ENCODE peak calls at places on chromosomes 6 and 20, in ten cellular contexts. U, M, L, I, W, D, R, N, V and T are unnamed samples.

GRCh38 chr6:76984572-76984971 is 478.7 kb downstream of the HTR1B start:
- DNase-seq in I (no peak), W (no peak), U (no peak), R (no peak), V (no peak), M (no peak), L (peak), D (no peak), N (peak), T (no peak)

GRCh38 chr6:138341176-138341575 is 36.5 kb upstream of the SMIM28 start:
- DNase-seq in W (no peak), D (no peak), U (no peak), R (no peak), I (no peak), V (no peak), M (no peak), N (no peak), L (no peak), T (no peak)

GRCh38 chr6:90315354-90315960 is 18.8 kb upstream of the BACH2 start:
- DNase-seq in D (no peak), N (no peak), I (no peak), U (no peak), R (no peak), L (no peak), W (peak), M (no peak), V (no peak), T (no peak)

GRCh38 chr6:134534708-134535149 is 216.8 kb upstream of the SGK1 start:
- DNase-seq in U (no peak), N (peak), I (no peak), M (no peak), R (no peak), V (no peak), D (no peak), L (peak), W (no peak), T (no peak)

GRCh38 chr6:38673397-38674165 is 29.4 kb downstream of the GLO1 start:
- DNase-seq in D (no peak), L (no peak), W (no peak), U (no peak), R (no peak), N (no peak), V (no peak), M (no peak), I (no peak), T (no peak)

GRCh38 chr6:107314644-107315043 is 144.7 kb downstream of the PDSS2 start:
- DNase-seq in I (no peak), M (no peak), L (no peak), N (no peak), U (no peak), W (no peak), D (no peak), R (no peak), V (no peak), T (no peak)

GRCh38 chr6:35396991-35397390 is 54.6 kb downstream of the PPARD start:
- DNase-seq in W (no peak), V (no peak), N (peak), R (peak), I (no peak), U (no peak), L (peak), M (no peak), D (no peak), T (no peak)

GRCh38 chr6:117918454-117918853 is 11.4 kb downstream of the SLC35F1 start:
- DNase-seq in R (no peak), U (no peak), L (no peak), W (no peak), V (no peak), I (no peak), N (no peak), D (no peak), M (no peak), T (no peak)

GRCh38 chr6:116010400-116011095 is 50.1 kb downstream of the FRK start:
- DNase-seq in D (peak), L (peak), R (peak), N (peak), M (peak), I (peak), W (peak), V (peak), U (peak), T (peak)

GRCh38 chr20:22974354-22974753 is 60.8 kb upstream of the SSTR4 start:
- DNase-seq in R (no peak), N (peak), I (no peak), V (no peak), M (no peak), D (no peak), U (no peak), W (peak), L (peak), T (no peak)

GRCh38 chr6:33714385-33715040 is 3.0 kb upstream of the UQCC2 start:
- DNase-seq in N (no peak), I (no peak), D (no peak), R (no peak), M (no peak), U (no peak), W (peak), L (no peak), V (no peak), T (no peak)

GRCh38 chr6:56370127-56370540 is 122.8 kb upstream of the COL21A1 start:
- DNase-seq in M (peak), I (peak), V (peak), U (no peak), R (peak), L (peak), W (no peak), N (peak), D (peak), T (no peak)

GRCh38 chr20:10076126-10077080 is 41.6 kb downstream of the ANKEF1 start:
- DNase-seq in D (peak), L (peak), R (peak), M (no peak), I (no peak), W (no peak), U (no peak), N (peak), V (no peak), T (no peak)

GRCh38 chr6:47168176-47168575 is 126.0 kb upstream of the ADGRF1 start:
- DNase-seq in R (no peak), U (peak), W (no peak), N (peak), V (no peak), I (no peak), D (no peak), L (peak), M (no peak), T (peak)

GRCh38 chr6:21856844-21857243 is 263.3 kb downstream of the SOX4 start:
- DNase-seq in W (no peak), M (no peak), V (no peak), U (no peak), N (peak), D (no peak), I (no peak), R (no peak), L (peak), T (no peak)

GRCh38 chr6:168860987-168861386 is 392.7 kb downstream of the THBS2 start:
- DNase-seq in U (no peak), M (no peak), L (no peak), N (no peak), R (no peak), V (no peak), D (no peak), W (no peak), I (no peak), T (no peak)

GRCh38 chr6:145137425-145137824 is 597.9 kb downstream of the EPM2A start:
- DNase-seq in U (no peak), V (no peak), L (no peak), D (no peak), M (no peak), W (no peak), R (no peak), I (no peak), N (peak), T (no peak)

GRCh38 chr20:41316009-41316408 is 1.5 kb downstream of the ZHX3 start:
- DNase-seq in M (no peak), W (no peak), R (no peak), N (no peak), L (no peak), U (no peak), D (no peak), V (no peak), I (no peak), T (no peak)
- H3K4me3 ChIP-seq in M (no peak), W (peak), R (no peak), N (peak), L (peak), U (peak), D (no peak), V (peak), I (peak), T (peak)

GRCh38 chr6:17280552-17281090 is 540 bp upstream of the RBM24 start:
- DNase-seq in V (no peak), R (peak), I (peak), W (no peak), L (no peak), D (peak), N (no peak), U (no peak), M (peak), T (no peak)
- TF ChIP-seq CTCF in V (no peak), R (no peak), I (no peak), W (no peak), L (no peak), D (no peak), N (no peak), U (peak), M (no peak), T (peak)

GRCh38 chr20:44185574-44185973 is 1.4 kb downstream of the JPH2 start:
- DNase-seq in I (no peak), W (no peak), L (no peak), R (no peak), N (no peak), M (no peak), V (peak), D (no peak), U (no peak), T (no peak)
- H3K4me3 ChIP-seq in I (peak), W (no peak), L (peak), R (no peak), N (no peak), M (no peak), V (peak), D (no peak), U (peak), T (no peak)

GRCh38 chr6:111032493-111033140 is 50.8 kb downstream of the RPF2 start:
- DNase-seq in V (no peak), L (no peak), M (no peak), N (no peak), R (no peak), W (no peak), U (no peak), I (no peak), D (no peak), T (no peak)
- TF ChIP-seq CTCF in V (no peak), L (no peak), M (no peak), N (no peak), R (no peak), W (no peak), U (no peak), I (peak), D (no peak), T (no peak)

DNA sequence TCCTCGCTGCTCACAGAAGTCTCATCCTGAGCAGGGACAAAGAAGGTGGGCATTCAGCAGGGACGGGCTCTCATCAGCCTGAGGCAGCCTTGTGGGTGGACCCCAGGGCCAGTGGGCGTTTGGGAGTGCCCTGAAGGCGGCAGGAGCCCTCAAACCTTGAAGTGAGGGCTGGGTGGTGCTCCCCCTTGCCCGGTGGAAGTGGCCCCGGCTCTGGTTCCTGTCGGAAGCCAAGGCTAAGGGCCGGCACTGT is 110.5 kb downstream of the NOL4L start:
- DNase-seq in N (no peak), U (no peak), I (no peak), W (no peak), L (no peak), R (no peak), V (no peak), D (no peak), M (no peak), T (no peak)
- H3K4me3 ChIP-seq in N (peak), U (peak), I (peak), W (no peak), L (no peak), R (peak), V (peak), D (no peak), M (peak), T (peak)

GRCh38 chr6:14280766-14281293 is 163.3 kb downstream of the CD83 start:
- DNase-seq in R (no peak), M (no peak), W (peak), N (no peak), L (no peak), V (no peak), I (no peak), U (no peak), D (no peak), T (no peak)
- TF ChIP-seq CTCF in R (no peak), M (no peak), W (peak), N (peak), L (no peak), V (no peak), I (no peak), U (no peak), D (no peak), T (no peak)

GRCh38 chr6:1396952-1397868 is 7.8 kb downstream of the FOXF2 start:
- DNase-seq in W (peak), U (no peak), I (peak), N (peak), D (peak), L (peak), V (peak), M (peak), R (peak), T (peak)
- H3K4me3 ChIP-seq in W (no peak), U (no peak), I (no peak), N (no peak), D (no peak), L (no peak), V (no peak), M (no peak), R (no peak), T (no peak)

GRCh38 chr20:2242678-2243077 is 53.1 kb upstream of the TGM3 start:
- DNase-seq in M (no peak), N (no peak), L (no peak), U (no peak), W (no peak), V (no peak), R (no peak), D (no peak), I (no peak), T (no peak)

GRCh38 chr20:2244523-2244922 is 51.3 kb upstream of the TGM3 start:
- DNase-seq in V (no peak), U (no peak), D (no peak), R (no peak), N (no peak), W (no peak), M (no peak), L (no peak), I (no peak), T (no peak)

GRCh38 chr20:2245637-2246036 is 50.2 kb upstream of the TGM3 start:
- DNase-seq in D (no peak), R (no peak), I (no peak), U (no peak), V (no peak), W (no peak), N (no peak), M (no peak), L (no peak), T (no peak)

GRCh38 chr20:2246081-2246491 is 49.7 kb upstream of the TGM3 start:
- DNase-seq in W (no peak), U (no peak), M (no peak), V (no peak), I (no peak), R (no peak), D (no peak), N (no peak), L (no peak), T (no peak)

GRCh38 chr20:2244993-2245392 is 50.8 kb upstream of the TGM3 start:
- DNase-seq in R (no peak), I (no peak), N (no peak), W (no peak), D (no peak), V (no peak), U (no peak), L (no peak), M (no peak), T (no peak)
- TF ChIP-seq CTCF in R (no peak), I (no peak), N (no peak), W (peak), D (no peak), V (no peak), U (no peak), L (no peak), M (no peak), T (no peak)

GRCh38 chr20:49701313-49701731 is 12.4 kb downstream of the B4GALT5 start:
- DNase-seq in M (no peak), R (no peak), L (no peak), W (no peak), N (peak), D (no peak), V (no peak), U (no peak), I (no peak), T (no peak)

GRCh38 chr20:49701916-49702315 is 11.8 kb downstream of the B4GALT5 start:
- DNase-seq in U (no peak), V (no peak), I (no peak), R (no peak), L (no peak), M (no peak), N (no peak), D (no peak), W (no peak), T (no peak)

GRCh38 chr20:49706548-49707517 is 6.8 kb downstream of the B4GALT5 start:
- DNase-seq in M (peak), I (no peak), V (no peak), U (no peak), W (no peak), L (no peak), N (no peak), R (no peak), D (no peak), T (no peak)

GRCh38 chr20:49705358-49705757 is 8.3 kb downstream of the B4GALT5 start:
- DNase-seq in U (no peak), M (no peak), R (no peak), D (no peak), N (no peak), I (no peak), L (no peak), V (no peak), W (no peak), T (no peak)

DNA sequence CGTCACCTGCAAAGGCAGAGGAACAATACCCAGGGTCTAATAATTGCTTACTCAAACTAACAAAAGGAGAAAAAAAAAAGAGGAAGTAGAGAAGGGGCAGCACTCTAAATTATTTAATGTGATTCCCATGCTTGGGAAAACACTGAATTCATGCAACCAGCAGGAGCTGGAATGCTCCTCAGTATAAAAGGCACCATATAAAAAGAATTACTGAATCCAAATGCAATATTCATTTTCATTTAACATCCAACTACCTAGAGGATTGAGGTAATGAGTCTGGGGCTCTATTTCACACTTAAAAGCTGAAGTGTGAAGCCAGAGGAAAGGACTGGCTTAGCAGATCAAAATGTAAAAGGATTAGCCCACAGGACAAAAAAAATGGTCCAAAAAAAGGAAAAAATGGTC is 8.7 kb downstream of the B4GALT5 start:
- DNase-seq in U (no peak), V (no peak), M (no peak), L (no peak), R (no peak), I (no peak), D (no peak), N (no peak), W (peak), T (no peak)
- H3K4me3 ChIP-seq in U (no peak), V (no peak), M (no peak), L (no peak), R (no peak), I (no peak), D (no peak), N (no peak), W (peak), T (no peak)